ENCODE peak calls at places on chromosomes 16 and 17, in six cellular contexts. J is ascending aorta, E is SK-N-SH, C is kidney, V is tibial nerve, U is heart right ventricle. G is an unnamed sample. For H3K9me3, the result is how much of the 10 kb centered on the place peaks cover.

GRCh38 chr17:33023790-33024189 is 32.1 kb downstream of the SPACA3 start:
- DNase-seq in J (no peak), E (no peak), C (no peak), V (no peak), U (no peak), G (no peak)

GRCh38 chr16:89374393-89374948 is 115.9 kb downstream of the ANKRD11 start:
- DNase-seq in J (no peak), E (peak), C (no peak), V (no peak), U (peak), G (no peak)

GRCh38 chr16:54285414-54286066 is 1.0 kb downstream of the IRX3 start:
- DNase-seq in J (no peak), E (peak), C (peak), V (no peak), U (peak), G (no peak)

GRCh38 chr17:82213251-82214011 is 789 bp upstream of the CCDC57 start:
- DNase-seq in J (no peak), E (peak), C (peak), V (no peak), U (no peak), G (no peak)

GRCh38 chr16:57600952-57601580 is 27.4 kb upstream of the ADGRG1 start:
- DNase-seq in J (no peak), E (no peak), C (no peak), V (no peak), U (no peak), G (no peak)

GRCh38 chr16:53605979-53606378 is 97.7 kb downstream of the RPGRIP1L start:
- DNase-seq in J (no peak), E (no peak), C (no peak), V (no peak), U (no peak), G (no peak)

GRCh38 chr17:1076299-1076981 is 79.5 kb downstream of the TIMM22 start:
- DNase-seq in J (no peak), E (no peak), C (peak), V (no peak), U (no peak), G (no peak)

GRCh38 chr17:26792486-26792885 is 501.4 kb upstream of the WSB1 start:
- DNase-seq in J (no peak), E (no peak), C (no peak), V (no peak), U (no peak), G (no peak)

GRCh38 chr17:57296231-57296630 is 39.9 kb downstream of the MSI2 start:
- DNase-seq in J (no peak), E (no peak), C (no peak), V (no peak), U (no peak), G (no peak)

GRCh38 chr16:29745853-29746345 is at the start of gene C16orf54:
- DNase-seq in J (peak), E (no peak), C (peak), V (peak), U (peak), G (peak)

GRCh38 chr16:58127634-58128033 is 1.5 kb downstream of the CFAP20 start:
- DNase-seq in J (no peak), E (no peak), C (no peak), V (no peak), U (no peak), G (no peak)

GRCh38 chr16:89569506-89570341 is 5.8 kb upstream of the CPNE7 start:
- DNase-seq in J (no peak), E (no peak), C (no peak), V (no peak), U (no peak), G (no peak)

GRCh38 chr17:44820631-44821196 is 9.4 kb downstream of the GJC1 start:
- DNase-seq in J (no peak), E (no peak), C (no peak), V (no peak), U (no peak), G (no peak)

GRCh38 chr17:74961657-74962360 is 10.8 kb downstream of the HID1 start:
- DNase-seq in J (no peak), E (peak), C (peak), V (peak), U (peak), G (peak)

GRCh38 chr17:40065041-40065770 is 2.4 kb downstream of the THRA start:
- DNase-seq in J (no peak), E (peak), C (no peak), V (no peak), U (no peak), G (no peak)

GRCh38 chr17:65656390-65657250 is 95.2 kb upstream of the AXIN2 start:
- DNase-seq in J (no peak), E (no peak), C (no peak), V (no peak), U (no peak), G (no peak)

GRCh38 chr16:10321407-10322397 is 64.2 kb upstream of the ATF7IP2 start:
- DNase-seq in J (no peak), E (no peak), C (no peak), V (no peak), U (no peak), G (no peak)

GRCh38 chr17:81481011-81481799 is 31.4 kb downstream of the ACTG1 start:
- DNase-seq in J (no peak), E (peak), C (peak), V (peak), U (peak), G (peak)

GRCh38 chr16:66924527-66925321 is 611 bp downstream of the RRAD start:
- DNase-seq in J (no peak), E (peak), C (no peak), V (no peak), U (no peak), G (peak)

GRCh38 chr17:20072692-20072992 is 63.5 kb downstream of the SPECC1 start:
- DNase-seq in J (no peak), E (no peak), C (no peak), V (no peak), U (no peak), G (no peak)

GRCh38 chr16:47374629-47375028 is 86.2 kb downstream of the ITFG1 start:
- DNase-seq in J (no peak), E (no peak), C (no peak), V (no peak), U (no peak), G (no peak)

GRCh38 chr16:70692481-70693203 is 6.8 kb upstream of the MTSS2 start:
- DNase-seq in J (no peak), E (no peak), C (peak), V (no peak), U (no peak), G (no peak)

GRCh38 chr17:63446218-63446980 is at the start of gene CYB561:
- DNase-seq in J (no peak), E (peak), C (peak), V (peak), U (peak), G (peak)

GRCh38 chr16:67260426-67261063 is 11.8 kb downstream of the SLC9A5 start:
- DNase-seq in J (no peak), E (peak), C (no peak), V (no peak), U (no peak), G (no peak)

DNA sequence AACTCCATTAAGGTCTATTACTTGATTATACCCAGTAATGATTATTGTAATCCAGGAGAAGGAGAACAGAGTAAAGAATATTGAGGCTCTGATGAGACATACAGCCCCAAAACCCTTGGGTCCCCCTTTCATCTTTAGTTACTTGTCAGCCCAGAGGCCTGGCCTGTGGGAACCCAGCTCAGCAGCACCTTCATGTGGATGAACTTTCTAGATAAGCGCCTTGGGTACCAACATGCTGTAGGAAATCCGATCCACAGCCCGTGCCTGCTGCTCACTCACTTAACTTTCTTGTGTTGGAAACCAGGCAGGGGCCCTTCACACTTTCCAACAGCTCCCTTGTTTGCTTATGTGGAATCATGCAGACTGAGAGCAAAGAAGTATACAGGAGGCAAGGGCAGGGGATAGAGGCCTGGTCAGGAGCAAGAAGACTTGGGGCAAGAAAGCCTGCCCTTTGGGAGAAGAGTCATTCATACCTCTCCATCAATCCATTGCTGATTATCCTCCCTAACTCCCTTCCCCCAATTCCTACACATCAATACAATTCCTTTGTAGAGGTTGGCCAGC is 64.0 kb upstream of the SOX9 start:
- DNase-seq in J (no peak), E (no peak), C (no peak), V (no peak), U (no peak), G (no peak)
- TF ChIP-seq CTCF in J (no peak), E (no peak), C (no peak), V (no peak), U (no peak), G (no peak)

GRCh38 chr16:35744084-35744483 is 2284.7 kb downstream of the TP53TG3F start:
- DNase-seq in J (no peak), E (no peak), C (no peak), V (no peak), U (no peak), G (no peak)
- H3K9me3 ChIP-seq in J (under half), E (under half), C (under half), V (under half), U (under half), G (half or more)

GRCh38 chr17:35871415-35871814 is 2.7 kb upstream of the HEATR9 start:
- DNase-seq in J (no peak), E (no peak), C (no peak), V (no peak), U (no peak), G (peak)
- TF ChIP-seq CTCF in J (no peak), E (no peak), C (no peak), V (no peak), U (no peak), G (peak)

DNA sequence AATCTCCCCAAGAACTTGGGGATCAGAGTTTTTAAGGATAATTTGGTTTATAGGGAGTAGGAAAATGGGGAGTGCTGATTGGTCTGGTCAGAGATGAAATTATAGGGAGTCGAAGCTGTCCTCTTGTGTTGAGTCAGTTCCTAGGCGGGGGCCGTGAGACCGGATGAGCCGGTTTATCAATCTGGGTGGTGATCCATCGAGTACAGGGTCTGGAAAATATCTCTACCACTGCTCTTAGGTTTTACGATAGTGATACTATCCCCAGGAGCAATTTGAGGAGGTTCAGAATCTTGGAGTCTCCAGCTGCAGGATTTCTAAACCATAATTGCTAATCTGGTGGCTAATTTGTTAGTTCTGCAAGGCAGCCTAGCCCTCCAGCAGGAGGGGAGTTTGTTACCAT is 403.4 kb downstream of the CDH11 start:
- DNase-seq in J (no peak), E (no peak), C (no peak), V (no peak), U (no peak), G (no peak)
- H3K9me3 ChIP-seq in J (under half), E (under half), C (under half), V (under half), U (under half), G (under half)

DNA sequence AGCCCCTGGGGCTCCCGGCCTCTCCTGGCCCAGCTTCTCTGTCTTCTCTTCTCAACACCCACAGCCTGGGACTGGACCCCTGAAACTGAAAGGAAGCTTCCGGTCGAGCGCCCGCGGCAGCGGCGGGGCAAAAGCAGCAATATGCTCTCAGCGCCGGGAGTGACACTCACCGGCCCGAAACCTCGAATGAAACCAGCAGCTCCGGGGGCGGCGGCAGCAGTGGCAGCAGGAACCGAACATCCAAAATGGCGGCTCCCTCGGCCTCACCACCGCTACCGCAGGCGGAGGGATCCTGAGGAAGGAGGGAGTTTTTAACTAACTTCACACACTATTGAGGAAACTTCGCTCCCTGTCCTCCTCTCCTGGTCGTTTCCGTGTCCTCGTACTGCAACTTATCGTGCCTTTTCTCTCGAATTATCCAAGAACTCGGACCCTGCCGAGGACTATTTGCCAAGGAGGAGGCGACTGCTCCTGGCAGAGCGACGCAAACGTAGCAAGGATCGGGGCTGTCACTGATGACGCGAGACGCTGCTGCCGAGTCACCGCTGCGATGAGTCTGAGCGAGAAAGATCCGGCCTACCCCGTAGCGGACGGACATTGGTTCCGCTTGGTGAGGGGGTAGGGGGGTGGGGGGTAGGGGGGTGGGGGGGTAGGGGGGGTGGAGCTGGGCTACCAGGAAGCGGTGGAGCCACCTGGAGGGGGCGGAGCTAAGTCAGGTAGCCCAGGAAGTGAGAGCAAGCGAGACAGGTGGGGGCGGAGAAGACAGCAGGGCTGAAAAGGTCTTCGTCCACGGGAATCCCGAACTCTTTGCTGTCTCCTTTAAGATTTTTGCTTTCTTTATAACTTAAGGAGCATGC is at the start of gene AP1G1:
- DNase-seq in J (peak), E (peak), C (peak), V (peak), U (peak), G (peak)
- TF ChIP-seq CTCF in J (no peak), E (no peak), C (no peak), V (no peak), U (no peak), G (no peak)

DNA sequence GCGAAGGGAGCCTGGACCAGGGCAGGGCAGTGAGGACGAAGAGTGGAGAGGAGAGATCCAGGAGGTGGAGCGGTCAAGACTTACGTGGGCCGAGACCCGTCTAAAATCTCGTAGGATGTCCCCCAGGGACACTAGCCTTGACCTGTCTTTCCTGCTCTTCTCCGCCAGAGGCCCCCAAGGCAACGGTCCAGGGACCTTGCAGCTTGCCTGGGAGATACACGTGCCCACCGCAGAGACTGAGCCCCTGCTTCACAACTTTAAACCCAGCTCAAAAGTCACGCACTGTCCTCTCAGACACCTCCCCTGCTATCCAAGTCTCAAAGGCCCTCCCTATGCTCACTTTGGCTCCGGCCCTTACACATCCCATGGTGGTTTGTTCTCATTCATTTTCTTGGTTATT is 9.4 kb downstream of the TIGD7 start:
- DNase-seq in J (no peak), E (no peak), C (no peak), V (no peak), U (no peak), G (no peak)
- H3K9me3 ChIP-seq in J (half or more), E (under half), C (under half), V (under half), U (under half), G (half or more)

DNA sequence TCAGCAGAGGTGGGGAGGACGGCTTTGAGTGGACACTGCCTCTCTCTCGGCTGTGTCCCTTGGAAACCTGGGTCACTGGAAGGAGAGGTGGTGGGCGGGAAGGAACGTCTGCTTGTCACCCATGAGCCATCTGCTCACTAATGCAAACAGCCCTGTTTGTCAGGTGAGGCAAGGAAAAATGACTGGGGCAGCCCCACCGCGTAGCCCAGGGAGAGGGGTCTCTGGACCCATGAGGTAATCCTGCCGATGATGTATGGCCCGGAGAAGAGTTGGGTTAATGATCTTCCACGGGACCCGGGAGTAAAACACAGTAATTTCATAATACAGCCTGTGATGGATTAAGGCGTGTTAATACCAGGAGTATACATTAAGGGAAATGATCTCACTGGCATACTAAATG is 197.0 kb downstream of the CYLD start:
- DNase-seq in J (no peak), E (no peak), C (no peak), V (no peak), U (no peak), G (no peak)
- TF ChIP-seq CTCF in J (no peak), E (no peak), C (no peak), V (no peak), U (no peak), G (no peak)

GRCh38 chr17:72790194-72790593 is 302.3 kb downstream of the SLC39A11 start:
- DNase-seq in J (no peak), E (no peak), C (no peak), V (no peak), U (no peak), G (no peak)

GRCh38 chr17:72797142-72797541 is 295.3 kb downstream of the SLC39A11 start:
- DNase-seq in J (no peak), E (no peak), C (no peak), V (no peak), U (no peak), G (no peak)

GRCh38 chr17:72795941-72796340 is 296.5 kb downstream of the SLC39A11 start:
- DNase-seq in J (no peak), E (no peak), C (no peak), V (no peak), U (no peak), G (no peak)

GRCh38 chr17:72792771-72793170 is 299.7 kb downstream of the SLC39A11 start:
- DNase-seq in J (no peak), E (peak), C (no peak), V (no peak), U (no peak), G (no peak)

DNA sequence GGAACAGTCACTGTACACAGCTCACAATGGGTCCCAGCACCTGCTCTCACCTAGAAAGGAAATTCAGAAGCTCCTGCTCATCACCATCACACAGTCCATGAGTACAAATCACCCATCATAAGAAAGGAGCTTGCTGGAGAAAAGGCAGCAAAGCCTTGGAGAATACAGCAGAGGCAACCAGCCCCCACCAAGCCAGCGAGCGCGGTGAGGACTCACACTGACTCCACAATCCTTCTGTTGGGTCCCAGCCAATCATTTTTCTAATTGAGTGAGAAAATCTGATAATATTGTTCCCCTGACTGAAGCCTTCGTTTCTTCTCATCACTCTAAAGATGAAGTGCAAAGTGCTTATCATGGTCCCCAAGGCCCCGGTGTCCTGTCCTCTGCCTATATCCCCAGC is 298.3 kb downstream of the SLC39A11 start:
- DNase-seq in J (no peak), E (no peak), C (no peak), V (no peak), U (no peak), G (no peak)
- H3K9me3 ChIP-seq in J (under half), E (under half), C (under half), V (under half), U (under half), G (under half)

GRCh38 chr16:321532-321931 is 31.0 kb downstream of the AXIN1 start:
- DNase-seq in J (no peak), E (no peak), C (no peak), V (no peak), U (no peak), G (no peak)

GRCh38 chr16:316741-317464 is 33.9 kb downstream of the PDIA2 start:
- DNase-seq in J (no peak), E (no peak), C (no peak), V (no peak), U (no peak), G (no peak)

GRCh38 chr16:320206-320605 is 32.3 kb downstream of the AXIN1 start:
- DNase-seq in J (no peak), E (no peak), C (no peak), V (no peak), U (no peak), G (no peak)

GRCh38 chr16:317583-317982 is 34.6 kb downstream of the PDIA2 start:
- DNase-seq in J (no peak), E (no peak), C (no peak), V (no peak), U (no peak), G (no peak)

GRCh38 chr16:318628-319027 is 33.9 kb downstream of the AXIN1 start:
- DNase-seq in J (no peak), E (peak), C (no peak), V (no peak), U (no peak), G (no peak)
- TF ChIP-seq CTCF in J (no peak), E (no peak), C (no peak), V (no peak), U (no peak), G (no peak)

G was measured in CD4-positive, alpha-beta T cell.